ENCODE peak calls at places on chromosome 5, in eight cellular contexts. One of them, this sample, is unnamed.

GRCh38 chr5:124920909-124921666 is 174.6 kb upstream of the ZNF608 start:
- DNase-seq in fibroblast of mammary gland: no peak
- DNase-seq in fibroblast of pulmonary artery: no peak
- DNase-seq in activated T-cell treated with anti-CD3 and anti-CD28 coated beads for 48 hours: no peak
- DNase-seq in stimulated activated CD8-positive, alpha-beta memory T cell treated with anti-CD3 and anti-CD28 coated beads, Interleukin-15, amount 100 ng/mL, for 4 hours: no peak
- DNase-seq in posterior cingulate gyrus: no peak
- DNase-seq in aorta: no peak
- DNase-seq in anterior cingulate cortex: no peak
- DNase-seq in this sample: no peak

GRCh38 chr5:98454904-98455303 is 318.6 kb upstream of the RGMB start:
- DNase-seq in fibroblast of pulmonary artery: peak
- DNase-seq in aorta: no peak
- DNase-seq in anterior cingulate cortex: no peak
- DNase-seq in stimulated activated CD8-positive, alpha-beta memory T cell treated with anti-CD3 and anti-CD28 coated beads, Interleukin-15, amount 100 ng/mL, for 4 hours: no peak
- DNase-seq in posterior cingulate gyrus: no peak
- DNase-seq in activated T-cell treated with anti-CD3 and anti-CD28 coated beads for 48 hours: no peak
- DNase-seq in fibroblast of mammary gland: peak
- DNase-seq in this sample: no peak

GRCh38 chr5:38923661-38924451 is 78.0 kb downstream of the OSMR start:
- DNase-seq in posterior cingulate gyrus: no peak
- DNase-seq in aorta: no peak
- DNase-seq in anterior cingulate cortex: no peak
- DNase-seq in stimulated activated CD8-positive, alpha-beta memory T cell treated with anti-CD3 and anti-CD28 coated beads, Interleukin-15, amount 100 ng/mL, for 4 hours: no peak
- DNase-seq in activated T-cell treated with anti-CD3 and anti-CD28 coated beads for 48 hours: no peak
- DNase-seq in fibroblast of mammary gland: peak
- DNase-seq in fibroblast of pulmonary artery: peak
- DNase-seq in this sample: no peak

GRCh38 chr5:103582364-103582763 is 19.8 kb upstream of the NUDT12 start:
- DNase-seq in aorta: no peak
- DNase-seq in anterior cingulate cortex: peak
- DNase-seq in posterior cingulate gyrus: peak
- DNase-seq in activated T-cell treated with anti-CD3 and anti-CD28 coated beads for 48 hours: no peak
- DNase-seq in fibroblast of mammary gland: peak
- DNase-seq in stimulated activated CD8-positive, alpha-beta memory T cell treated with anti-CD3 and anti-CD28 coated beads, Interleukin-15, amount 100 ng/mL, for 4 hours: no peak
- DNase-seq in fibroblast of pulmonary artery: peak
- DNase-seq in this sample: no peak

GRCh38 chr5:158737536-158738027 is 362.1 kb downstream of the EBF1 start:
- DNase-seq in posterior cingulate gyrus: no peak
- DNase-seq in activated T-cell treated with anti-CD3 and anti-CD28 coated beads for 48 hours: no peak
- DNase-seq in aorta: no peak
- DNase-seq in fibroblast of pulmonary artery: no peak
- DNase-seq in anterior cingulate cortex: no peak
- DNase-seq in stimulated activated CD8-positive, alpha-beta memory T cell treated with anti-CD3 and anti-CD28 coated beads, Interleukin-15, amount 100 ng/mL, for 4 hours: no peak
- DNase-seq in fibroblast of mammary gland: no peak
- DNase-seq in this sample: no peak

GRCh38 chr5:179166886-179167841 is 107.0 kb downstream of the ZNF354C start:
- DNase-seq in anterior cingulate cortex: no peak
- DNase-seq in activated T-cell treated with anti-CD3 and anti-CD28 coated beads for 48 hours: peak
- DNase-seq in aorta: peak
- DNase-seq in stimulated activated CD8-positive, alpha-beta memory T cell treated with anti-CD3 and anti-CD28 coated beads, Interleukin-15, amount 100 ng/mL, for 4 hours: no peak
- DNase-seq in fibroblast of pulmonary artery: peak
- DNase-seq in fibroblast of mammary gland: peak
- DNase-seq in posterior cingulate gyrus: peak
- DNase-seq in this sample: no peak

GRCh38 chr5:36369092-36369737 is 67.5 kb upstream of the RANBP3L start:
- DNase-seq in activated T-cell treated with anti-CD3 and anti-CD28 coated beads for 48 hours: no peak
- DNase-seq in posterior cingulate gyrus: no peak
- DNase-seq in stimulated activated CD8-positive, alpha-beta memory T cell treated with anti-CD3 and anti-CD28 coated beads, Interleukin-15, amount 100 ng/mL, for 4 hours: no peak
- DNase-seq in aorta: no peak
- DNase-seq in fibroblast of pulmonary artery: peak
- DNase-seq in fibroblast of mammary gland: peak
- DNase-seq in anterior cingulate cortex: no peak
- DNase-seq in this sample: no peak

GRCh38 chr5:10355071-10355889 is 1.8 kb downstream of the MARCHF6 start:
- DNase-seq in aorta: no peak
- DNase-seq in anterior cingulate cortex: no peak
- DNase-seq in activated T-cell treated with anti-CD3 and anti-CD28 coated beads for 48 hours: no peak
- DNase-seq in posterior cingulate gyrus: no peak
- DNase-seq in fibroblast of pulmonary artery: peak
- DNase-seq in fibroblast of mammary gland: peak
- DNase-seq in stimulated activated CD8-positive, alpha-beta memory T cell treated with anti-CD3 and anti-CD28 coated beads, Interleukin-15, amount 100 ng/mL, for 4 hours: no peak
- DNase-seq in this sample: no peak

GRCh38 chr5:133220851-133221674 is 169.2 kb downstream of the HSPA4 start:
- DNase-seq in anterior cingulate cortex: no peak
- DNase-seq in fibroblast of mammary gland: no peak
- DNase-seq in fibroblast of pulmonary artery: peak
- DNase-seq in activated T-cell treated with anti-CD3 and anti-CD28 coated beads for 48 hours: no peak
- DNase-seq in aorta: no peak
- DNase-seq in stimulated activated CD8-positive, alpha-beta memory T cell treated with anti-CD3 and anti-CD28 coated beads, Interleukin-15, amount 100 ng/mL, for 4 hours: no peak
- DNase-seq in posterior cingulate gyrus: no peak
- DNase-seq in this sample: no peak

GRCh38 chr5:172417983-172418630 is 36.2 kb downstream of the SH3PXD2B start:
- DNase-seq in activated T-cell treated with anti-CD3 and anti-CD28 coated beads for 48 hours: no peak
- DNase-seq in posterior cingulate gyrus: peak
- DNase-seq in aorta: peak
- DNase-seq in fibroblast of mammary gland: peak
- DNase-seq in stimulated activated CD8-positive, alpha-beta memory T cell treated with anti-CD3 and anti-CD28 coated beads, Interleukin-15, amount 100 ng/mL, for 4 hours: no peak
- DNase-seq in fibroblast of pulmonary artery: peak
- DNase-seq in anterior cingulate cortex: peak
- DNase-seq in this sample: peak

GRCh38 chr5:179393078-179393477 is 47.8 kb upstream of the ADAMTS2 start:
- DNase-seq in anterior cingulate cortex: no peak
- DNase-seq in aorta: no peak
- DNase-seq in stimulated activated CD8-positive, alpha-beta memory T cell treated with anti-CD3 and anti-CD28 coated beads, Interleukin-15, amount 100 ng/mL, for 4 hours: no peak
- DNase-seq in fibroblast of pulmonary artery: peak
- DNase-seq in posterior cingulate gyrus: no peak
- DNase-seq in activated T-cell treated with anti-CD3 and anti-CD28 coated beads for 48 hours: no peak
- DNase-seq in fibroblast of mammary gland: peak
- DNase-seq in this sample: no peak

GRCh38 chr5:56607551-56607950 is 207.8 kb upstream of the MAP3K1 start:
- DNase-seq in posterior cingulate gyrus: no peak
- DNase-seq in aorta: no peak
- DNase-seq in anterior cingulate cortex: no peak
- DNase-seq in stimulated activated CD8-positive, alpha-beta memory T cell treated with anti-CD3 and anti-CD28 coated beads, Interleukin-15, amount 100 ng/mL, for 4 hours: no peak
- DNase-seq in fibroblast of pulmonary artery: no peak
- DNase-seq in activated T-cell treated with anti-CD3 and anti-CD28 coated beads for 48 hours: no peak
- DNase-seq in fibroblast of mammary gland: no peak
- DNase-seq in this sample: no peak

GRCh38 chr5:112960316-112960715 is 16.3 kb upstream of the DCP2 start:
- DNase-seq in fibroblast of mammary gland: no peak
- DNase-seq in anterior cingulate cortex: no peak
- DNase-seq in fibroblast of pulmonary artery: no peak
- DNase-seq in activated T-cell treated with anti-CD3 and anti-CD28 coated beads for 48 hours: no peak
- DNase-seq in aorta: no peak
- DNase-seq in stimulated activated CD8-positive, alpha-beta memory T cell treated with anti-CD3 and anti-CD28 coated beads, Interleukin-15, amount 100 ng/mL, for 4 hours: no peak
- DNase-seq in posterior cingulate gyrus: no peak
- DNase-seq in this sample: no peak

GRCh38 chr5:17113174-17113941 is 104.1 kb upstream of the BASP1 start:
- DNase-seq in posterior cingulate gyrus: no peak
- DNase-seq in aorta: no peak
- DNase-seq in fibroblast of mammary gland: peak
- DNase-seq in anterior cingulate cortex: no peak
- DNase-seq in activated T-cell treated with anti-CD3 and anti-CD28 coated beads for 48 hours: no peak
- DNase-seq in fibroblast of pulmonary artery: peak
- DNase-seq in stimulated activated CD8-positive, alpha-beta memory T cell treated with anti-CD3 and anti-CD28 coated beads, Interleukin-15, amount 100 ng/mL, for 4 hours: no peak
- DNase-seq in this sample: no peak

GRCh38 chr5:73242741-73243140 is 69.7 kb downstream of the TMEM174 start:
- DNase-seq in posterior cingulate gyrus: no peak
- DNase-seq in aorta: no peak
- DNase-seq in stimulated activated CD8-positive, alpha-beta memory T cell treated with anti-CD3 and anti-CD28 coated beads, Interleukin-15, amount 100 ng/mL, for 4 hours: no peak
- DNase-seq in activated T-cell treated with anti-CD3 and anti-CD28 coated beads for 48 hours: no peak
- DNase-seq in fibroblast of pulmonary artery: no peak
- DNase-seq in fibroblast of mammary gland: no peak
- DNase-seq in anterior cingulate cortex: no peak
- DNase-seq in this sample: no peak

GRCh38 chr5:173745123-173745522 is 128.7 kb upstream of the BOD1 start:
- DNase-seq in fibroblast of pulmonary artery: no peak
- DNase-seq in activated T-cell treated with anti-CD3 and anti-CD28 coated beads for 48 hours: no peak
- DNase-seq in posterior cingulate gyrus: no peak
- DNase-seq in stimulated activated CD8-positive, alpha-beta memory T cell treated with anti-CD3 and anti-CD28 coated beads, Interleukin-15, amount 100 ng/mL, for 4 hours: no peak
- DNase-seq in aorta: no peak
- DNase-seq in fibroblast of mammary gland: no peak
- DNase-seq in anterior cingulate cortex: no peak
- DNase-seq in this sample: no peak

GRCh38 chr5:81755320-81755719 is 4.4 kb upstream of the SSBP2 start:
- DNase-seq in stimulated activated CD8-positive, alpha-beta memory T cell treated with anti-CD3 and anti-CD28 coated beads, Interleukin-15, amount 100 ng/mL, for 4 hours: no peak
- DNase-seq in anterior cingulate cortex: no peak
- DNase-seq in aorta: no peak
- DNase-seq in fibroblast of mammary gland: peak
- DNase-seq in posterior cingulate gyrus: no peak
- DNase-seq in activated T-cell treated with anti-CD3 and anti-CD28 coated beads for 48 hours: no peak
- DNase-seq in fibroblast of pulmonary artery: peak
- DNase-seq in this sample: no peak

GRCh38 chr5:83718195-83718825 is 2.3 kb downstream of the HAPLN1 start:
- DNase-seq in fibroblast of pulmonary artery: peak
- DNase-seq in posterior cingulate gyrus: peak
- DNase-seq in aorta: no peak
- DNase-seq in stimulated activated CD8-positive, alpha-beta memory T cell treated with anti-CD3 and anti-CD28 coated beads, Interleukin-15, amount 100 ng/mL, for 4 hours: no peak
- DNase-seq in activated T-cell treated with anti-CD3 and anti-CD28 coated beads for 48 hours: no peak
- DNase-seq in fibroblast of mammary gland: peak
- DNase-seq in anterior cingulate cortex: peak
- DNase-seq in this sample: no peak

GRCh38 chr5:141382469-141383294 is at the start of gene PCDHGA7:
- DNase-seq in anterior cingulate cortex: no peak
- DNase-seq in stimulated activated CD8-positive, alpha-beta memory T cell treated with anti-CD3 and anti-CD28 coated beads, Interleukin-15, amount 100 ng/mL, for 4 hours: no peak
- DNase-seq in posterior cingulate gyrus: no peak
- DNase-seq in aorta: peak
- DNase-seq in fibroblast of pulmonary artery: peak
- DNase-seq in fibroblast of mammary gland: peak
- DNase-seq in activated T-cell treated with anti-CD3 and anti-CD28 coated beads for 48 hours: no peak
- DNase-seq in this sample: no peak

GRCh38 chr5:130135506-130135905 is 231.2 kb downstream of the CHSY3 start:
- DNase-seq in anterior cingulate cortex: no peak
- DNase-seq in activated T-cell treated with anti-CD3 and anti-CD28 coated beads for 48 hours: no peak
- DNase-seq in fibroblast of mammary gland: peak
- DNase-seq in fibroblast of pulmonary artery: peak
- DNase-seq in stimulated activated CD8-positive, alpha-beta memory T cell treated with anti-CD3 and anti-CD28 coated beads, Interleukin-15, amount 100 ng/mL, for 4 hours: no peak
- DNase-seq in aorta: no peak
- DNase-seq in posterior cingulate gyrus: no peak
- DNase-seq in this sample: no peak

GRCh38 chr5:108367679-108368334 is 14.1 kb downstream of the FBXL17 start:
- DNase-seq in fibroblast of pulmonary artery: no peak
- DNase-seq in anterior cingulate cortex: no peak
- DNase-seq in activated T-cell treated with anti-CD3 and anti-CD28 coated beads for 48 hours: no peak
- DNase-seq in posterior cingulate gyrus: no peak
- DNase-seq in fibroblast of mammary gland: no peak
- DNase-seq in stimulated activated CD8-positive, alpha-beta memory T cell treated with anti-CD3 and anti-CD28 coated beads, Interleukin-15, amount 100 ng/mL, for 4 hours: no peak
- DNase-seq in aorta: no peak
- DNase-seq in this sample: no peak

GRCh38 chr5:110441035-110441434 is 285.4 kb downstream of the TMEM232 start:
- DNase-seq in posterior cingulate gyrus: no peak
- DNase-seq in fibroblast of pulmonary artery: peak
- DNase-seq in aorta: no peak
- DNase-seq in anterior cingulate cortex: no peak
- DNase-seq in activated T-cell treated with anti-CD3 and anti-CD28 coated beads for 48 hours: no peak
- DNase-seq in fibroblast of mammary gland: peak
- DNase-seq in stimulated activated CD8-positive, alpha-beta memory T cell treated with anti-CD3 and anti-CD28 coated beads, Interleukin-15, amount 100 ng/mL, for 4 hours: no peak
- DNase-seq in this sample: no peak

GRCh38 chr5:175470756-175471155 is 7.6 kb upstream of the SFXN1 start:
- DNase-seq in stimulated activated CD8-positive, alpha-beta memory T cell treated with anti-CD3 and anti-CD28 coated beads, Interleukin-15, amount 100 ng/mL, for 4 hours: no peak
- DNase-seq in fibroblast of pulmonary artery: no peak
- DNase-seq in posterior cingulate gyrus: no peak
- DNase-seq in aorta: no peak
- DNase-seq in fibroblast of mammary gland: no peak
- DNase-seq in anterior cingulate cortex: no peak
- DNase-seq in activated T-cell treated with anti-CD3 and anti-CD28 coated beads for 48 hours: no peak
- DNase-seq in this sample: no peak

GRCh38 chr5:145450286-145450969 is 384.7 kb downstream of the PRELID2 start:
- DNase-seq in aorta: no peak
- DNase-seq in activated T-cell treated with anti-CD3 and anti-CD28 coated beads for 48 hours: no peak
- DNase-seq in anterior cingulate cortex: no peak
- DNase-seq in stimulated activated CD8-positive, alpha-beta memory T cell treated with anti-CD3 and anti-CD28 coated beads, Interleukin-15, amount 100 ng/mL, for 4 hours: no peak
- DNase-seq in fibroblast of pulmonary artery: no peak
- DNase-seq in posterior cingulate gyrus: peak
- DNase-seq in fibroblast of mammary gland: no peak
- DNase-seq in this sample: no peak

GRCh38 chr5:177134653-177135225 is 1.2 kb downstream of the NSD1 start:
- DNase-seq in posterior cingulate gyrus: no peak
- DNase-seq in stimulated activated CD8-positive, alpha-beta memory T cell treated with anti-CD3 and anti-CD28 coated beads, Interleukin-15, amount 100 ng/mL, for 4 hours: no peak
- DNase-seq in activated T-cell treated with anti-CD3 and anti-CD28 coated beads for 48 hours: no peak
- DNase-seq in aorta: no peak
- DNase-seq in fibroblast of pulmonary artery: no peak
- DNase-seq in fibroblast of mammary gland: no peak
- DNase-seq in anterior cingulate cortex: no peak
- DNase-seq in this sample: no peak

GRCh38 chr5:107539726-107540330 is 130.9 kb downstream of the EFNA5 start:
- DNase-seq in posterior cingulate gyrus: no peak
- DNase-seq in fibroblast of pulmonary artery: no peak
- DNase-seq in aorta: no peak
- DNase-seq in activated T-cell treated with anti-CD3 and anti-CD28 coated beads for 48 hours: no peak
- DNase-seq in anterior cingulate cortex: no peak
- DNase-seq in stimulated activated CD8-positive, alpha-beta memory T cell treated with anti-CD3 and anti-CD28 coated beads, Interleukin-15, amount 100 ng/mL, for 4 hours: no peak
- DNase-seq in fibroblast of mammary gland: no peak
- DNase-seq in this sample: no peak

GRCh38 chr5:76145945-76146344 is 62.8 kb downstream of the SV2C start:
- DNase-seq in fibroblast of mammary gland: no peak
- DNase-seq in anterior cingulate cortex: no peak
- DNase-seq in fibroblast of pulmonary artery: no peak
- DNase-seq in stimulated activated CD8-positive, alpha-beta memory T cell treated with anti-CD3 and anti-CD28 coated beads, Interleukin-15, amount 100 ng/mL, for 4 hours: no peak
- DNase-seq in activated T-cell treated with anti-CD3 and anti-CD28 coated beads for 48 hours: no peak
- DNase-seq in aorta: no peak
- DNase-seq in posterior cingulate gyrus: no peak
- DNase-seq in this sample: no peak

GRCh38 chr5:72194846-72195245 is 87.6 kb downstream of the MAP1B start:
- DNase-seq in activated T-cell treated with anti-CD3 and anti-CD28 coated beads for 48 hours: peak
- DNase-seq in fibroblast of mammary gland: no peak
- DNase-seq in anterior cingulate cortex: no peak
- DNase-seq in fibroblast of pulmonary artery: no peak
- DNase-seq in aorta: no peak
- DNase-seq in stimulated activated CD8-positive, alpha-beta memory T cell treated with anti-CD3 and anti-CD28 coated beads, Interleukin-15, amount 100 ng/mL, for 4 hours: no peak
- DNase-seq in posterior cingulate gyrus: no peak
- DNase-seq in this sample: no peak